ENCODE peak calls at places on chromosomes 7 and 10, in four cellular contexts. L is brain microvascular endothelial cell, K is ovary, Q is OCI-LY7. E is an unnamed sample.
A peak's percentile ranks its signal among the peaks of the same experiment; 100 is the strongest.

GRCh38 chr10:530717-531116 is 158.8 kb downstream of the DIP2C start:
- DNase-seq in L (no peak), K (no peak), Q (peak; percentile 44), E (no peak)

GRCh38 chr10:117322258-117322657 is 53.0 kb downstream of the PDZD8 start:
- DNase-seq in L (peak; percentile 24), K (no peak), Q (no peak), E (no peak)

GRCh38 chr7:4702961-4703512 is 20.9 kb downstream of the FOXK1 start:
- DNase-seq in L (no peak), K (no peak), Q (no peak), E (no peak)

GRCh38 chr10:97422921-97423420 is 3.0 kb upstream of the PGAM1 start:
- DNase-seq in L (peak; percentile 82), K (peak; percentile 63), Q (no peak), E (no peak)

GRCh38 chr10:99850767-99851127 is 68.3 kb downstream of the ABCC2 start:
- DNase-seq in L (no peak), K (no peak), Q (no peak), E (no peak)

GRCh38 chr7:111168182-111168581 is 77.3 kb downstream of the LRRN3 start:
- DNase-seq in L (peak; percentile 15), K (no peak), Q (no peak), E (peak; percentile 24)

GRCh38 chr7:158473238-158473637 is 114.4 kb downstream of the PTPRN2 start:
- DNase-seq in L (no peak), K (no peak), Q (no peak), E (no peak)

GRCh38 chr7:30478349-30479228 is at the start of gene NOD1:
- DNase-seq in L (peak; percentile 55), K (peak; percentile 81), Q (peak; percentile 67), E (no peak)

GRCh38 chr7:55452967-55453366 is 87.8 kb downstream of the LANCL2 start:
- DNase-seq in L (no peak), K (no peak), Q (no peak), E (no peak)

GRCh38 chr7:137994091-137994688 is 7.7 kb downstream of the CREB3L2 start:
- DNase-seq in L (no peak), K (no peak), Q (no peak), E (peak; percentile 93)

GRCh38 chr10:90179696-90180407 is 478.5 kb downstream of the KIF20B start:
- DNase-seq in L (peak; percentile 94), K (no peak), Q (no peak), E (peak; percentile 100)

GRCh38 chr10:110074986-110075664 is 67.3 kb downstream of the ADD3 start:
- DNase-seq in L (peak; percentile 84), K (no peak), Q (peak; percentile 23), E (no peak)

GRCh38 chr10:79322616-79323566 is 24.4 kb upstream of the PPIF start:
- DNase-seq in L (peak; percentile 92), K (no peak), Q (no peak), E (no peak)

GRCh38 chr10:88245974-88246511 is 337.1 kb downstream of the RNLS start:
- DNase-seq in L (peak; percentile 29), K (no peak), Q (no peak), E (no peak)

GRCh38 chr10:91597397-91597881 is 35.4 kb downstream of the PPP1R3C start:
- DNase-seq in L (peak; percentile 11), K (no peak), Q (no peak), E (peak; percentile 65)

GRCh38 chr7:45111298-45112223 is at the start of gene TBRG4:
- DNase-seq in L (peak; percentile 88), K (peak; percentile 92), Q (peak; percentile 97), E (peak; percentile 71)

GRCh38 chr7:131288446-131288845 is 39.2 kb upstream of the MKLN1 start:
- DNase-seq in L (no peak), K (no peak), Q (no peak), E (no peak)

GRCh38 chr7:90777075-90777864 is 181.1 kb downstream of the CDK14 start:
- DNase-seq in L (no peak), K (peak; percentile 34), Q (no peak), E (no peak)

GRCh38 chr10:112335866-112336265 is 38.0 kb upstream of the ACSL5 start:
- DNase-seq in L (no peak), K (no peak), Q (no peak), E (no peak)

DNA sequence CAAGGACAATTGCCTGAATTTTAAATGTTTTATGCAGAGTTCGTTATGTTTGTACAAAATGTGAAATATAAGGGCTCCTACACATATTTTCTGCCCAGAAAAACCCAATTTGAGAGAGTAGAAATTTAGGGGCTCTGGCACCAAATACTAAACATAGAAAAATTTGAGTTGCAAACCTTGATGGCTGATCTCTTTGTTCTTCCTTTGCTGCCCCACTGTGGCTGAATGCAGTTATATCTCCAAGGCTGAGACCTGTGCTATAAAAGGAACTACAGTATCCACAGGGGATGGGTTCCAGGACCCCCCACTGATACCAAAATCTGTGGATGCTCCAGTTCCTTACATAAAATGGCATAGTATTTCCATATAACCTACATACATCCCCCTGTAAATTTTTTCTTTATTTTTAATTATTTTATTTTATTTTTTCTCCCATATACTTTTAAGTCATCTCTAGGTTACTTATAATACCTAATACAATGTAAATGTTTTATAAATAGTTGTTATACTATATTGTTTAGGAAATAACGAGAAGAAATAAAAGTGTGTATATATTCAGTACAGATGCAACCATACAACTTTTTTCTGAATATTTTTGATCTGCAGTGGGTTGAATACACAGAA is 22.5 kb downstream of the CFAP43 start:
- DNase-seq in L (peak; percentile 49), K (peak; percentile 33), Q (peak; percentile 31), E (no peak)
- TF ChIP-seq CTCF in L (peak; percentile 78), K (no peak), Q (peak; percentile 79), E (peak; percentile 70)

DNA sequence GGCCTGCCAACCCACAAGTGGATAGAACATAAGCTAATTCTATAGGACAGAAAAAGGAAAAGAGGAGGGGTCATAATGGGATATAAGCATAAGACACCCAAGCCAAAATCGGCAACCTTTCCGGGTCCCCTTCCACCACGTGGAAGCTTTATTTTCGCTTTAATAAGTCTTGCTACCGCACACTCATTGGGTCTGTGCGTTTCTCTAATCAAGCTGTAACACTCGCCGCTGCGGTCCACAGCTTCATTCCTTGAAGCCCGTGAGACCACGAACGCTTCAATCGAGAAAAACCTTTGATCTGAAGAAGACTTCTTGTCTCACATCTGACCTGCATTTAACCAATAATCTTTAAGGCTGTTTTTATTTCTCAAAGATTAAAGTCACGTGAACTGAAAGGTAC is 35.8 kb upstream of the HECW1 start:
- DNase-seq in L (no peak), K (no peak), Q (no peak), E (no peak)
- H3K4me3 ChIP-seq in L (no peak overlapping the region), K (no peak overlapping the region), Q (no peak overlapping the region), E (peak overlapping the region; percentile 53)

DNA sequence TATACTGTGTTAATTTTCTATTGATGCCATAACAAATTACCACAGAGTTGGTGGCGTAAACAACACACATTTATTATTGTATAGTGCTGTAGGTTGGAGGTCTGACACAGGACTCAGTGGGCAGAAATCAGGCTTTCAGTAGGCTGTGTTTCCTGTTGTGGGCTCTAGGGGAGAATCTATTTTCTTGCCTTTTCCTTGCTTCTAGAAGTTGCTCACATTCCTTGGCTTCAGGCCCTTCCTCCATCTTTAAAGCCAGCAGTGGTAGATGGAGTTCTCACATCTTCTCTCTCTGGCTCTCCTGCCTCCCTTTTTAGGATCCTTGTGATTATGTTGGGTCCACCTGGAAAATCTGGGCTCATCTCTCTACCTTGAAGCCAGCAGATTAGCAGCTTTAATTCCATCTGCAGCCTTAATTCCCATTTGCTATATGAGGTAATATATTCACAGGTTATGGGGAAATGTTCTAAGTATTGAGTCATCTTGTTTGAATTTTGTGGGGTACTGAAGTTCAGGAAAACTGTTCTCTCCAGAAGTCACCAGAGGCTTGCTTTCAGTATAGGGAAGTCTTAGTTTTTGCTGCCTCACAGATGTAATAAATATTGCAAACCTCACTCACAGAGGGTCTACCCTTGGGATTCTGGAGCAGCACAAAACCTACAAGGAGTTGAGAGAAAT is 38.9 kb downstream of the CCNY start:
- DNase-seq in L (no peak), K (no peak), Q (no peak), E (no peak)
- TF ChIP-seq CTCF in L (peak; percentile 33), K (no peak), Q (peak; percentile 13), E (no peak)

GRCh38 chr7:1555046-1555812 is 776 bp downstream of the TMEM184A start:
- DNase-seq in L (peak; percentile 65), K (peak; percentile 51), Q (no peak), E (no peak)
- H3K4me3 ChIP-seq in L (no peak overlapping the region), K (no peak overlapping the region), Q (no peak overlapping the region), E (no peak overlapping the region)

E was measured in retinal pigment epithelial cell.